ENCODE peak calls at places on chromosome 14, in six cellular contexts. B is aorta; V is CD4-positive, CD25-positive, alpha-beta regulatory T cell; Z is caudate nucleus; C is endodermal cell; K is mesendoderm. T is an unnamed sample.

GRCh38 chr14:67411820-67412421 is at the start of gene PLEK2:
- DNase-seq in B (peak), V (peak), Z (no peak), C (no peak), K (no peak), T (no peak)

GRCh38 chr14:66496911-66497310 is 10.7 kb downstream of the CCDC196 start:
- DNase-seq in B (no peak), V (peak), Z (no peak), C (no peak), K (no peak), T (no peak)

GRCh38 chr14:21171128-21171527 is 15.3 kb upstream of the OR5AU1 start:
- DNase-seq in B (no peak), V (no peak), Z (no peak), C (no peak), K (no peak), T (no peak)

GRCh38 chr14:79417961-79418360 is 793.3 kb downstream of the DIO2 start:
- DNase-seq in B (no peak), V (no peak), Z (no peak), C (no peak), K (no peak), T (no peak)

GRCh38 chr14:88791629-88792571 is 853 bp downstream of the EML5 start:
- DNase-seq in B (no peak), V (peak), Z (no peak), C (peak), K (peak), T (no peak)

GRCh38 chr14:101790232-101790631 is 28.7 kb downstream of the PPP2R5C start:
- DNase-seq in B (no peak), V (no peak), Z (no peak), C (no peak), K (no peak), T (no peak)

GRCh38 chr14:97280526-97280925 is 483.3 kb downstream of the VRK1 start:
- DNase-seq in B (no peak), V (no peak), Z (no peak), C (no peak), K (peak), T (no peak)

GRCh38 chr14:84225243-84225642 is 1304.7 kb upstream of the FLRT2 start:
- DNase-seq in B (no peak), V (no peak), Z (no peak), C (no peak), K (no peak), T (no peak)

GRCh38 chr14:99579077-99579836 is 24.8 kb downstream of the CCDC85C start:
- DNase-seq in B (no peak), V (no peak), Z (no peak), C (no peak), K (peak), T (no peak)

GRCh38 chr14:71261206-71261605 is 353.9 kb downstream of the PCNX1 start:
- DNase-seq in B (no peak), V (no peak), Z (no peak), C (no peak), K (peak), T (no peak)

GRCh38 chr14:21039585-21040369 is 2.4 kb upstream of the RNASE7 start:
- DNase-seq in B (no peak), V (peak), Z (no peak), C (peak), K (peak), T (peak)

GRCh38 chr14:52365071-52365470 is 51.0 kb downstream of the PTGER2 start:
- DNase-seq in B (no peak), V (no peak), Z (no peak), C (no peak), K (no peak), T (no peak)

GRCh38 chr14:25120261-25120660 is 70.3 kb upstream of the STXBP6 start:
- DNase-seq in B (no peak), V (no peak), Z (no peak), C (no peak), K (no peak), T (no peak)

GRCh38 chr14:102898776-102899515 is 23.5 kb upstream of the AMN start:
- DNase-seq in B (peak), V (no peak), Z (no peak), C (no peak), K (no peak), T (no peak)

GRCh38 chr14:30770376-30770775 is 104.0 kb upstream of the COCH start:
- DNase-seq in B (no peak), V (no peak), Z (no peak), C (no peak), K (no peak), T (no peak)

GRCh38 chr14:33765251-33765650 is 185.6 kb downstream of the EGLN3 start:
- DNase-seq in B (no peak), V (no peak), Z (no peak), C (peak), K (peak), T (no peak)

GRCh38 chr14:51609987-51610283 is 41.8 kb upstream of the FRMD6 start:
- DNase-seq in B (no peak), V (no peak), Z (no peak), C (no peak), K (no peak), T (no peak)

GRCh38 chr14:92525318-92526095 is 11.9 kb downstream of the RIN3 start:
- DNase-seq in B (no peak), V (no peak), Z (no peak), C (no peak), K (no peak), T (no peak)

GRCh38 chr14:104103061-104104005 is 17.8 kb downstream of the ASPG start:
- DNase-seq in B (peak), V (no peak), Z (no peak), C (peak), K (no peak), T (no peak)

GRCh38 chr14:43483415-43483814 is 1023.7 kb downstream of the FSCB start:
- DNase-seq in B (no peak), V (no peak), Z (no peak), C (no peak), K (no peak), T (no peak)

GRCh38 chr14:26598081-26598671 is 343 bp upstream of the NOVA1 start:
- DNase-seq in B (peak), V (no peak), Z (peak), C (peak), K (peak), T (peak)

GRCh38 chr14:24565766-24566165 is 10.3 kb downstream of the CTSG start:
- DNase-seq in B (no peak), V (no peak), Z (no peak), C (no peak), K (no peak), T (no peak)

GRCh38 chr14:102066041-102066451 is 20.8 kb downstream of the HSP90AA1 start:
- DNase-seq in B (peak), V (no peak), Z (no peak), C (no peak), K (no peak), T (no peak)

GRCh38 chr14:24086193-24086955 is 7.7 kb upstream of the PCK2 start:
- DNase-seq in B (peak), V (no peak), Z (no peak), C (no peak), K (peak), T (no peak)

GRCh38 chr14:61726772-61727658 is 31.7 kb downstream of the HIF1A start:
- DNase-seq in B (no peak), V (no peak), Z (no peak), C (no peak), K (no peak), T (no peak)

GRCh38 chr14:21133896-21134295 is 22.0 kb downstream of the OR5AU1 start:
- DNase-seq in B (no peak), V (no peak), Z (no peak), C (no peak), K (peak), T (no peak)

GRCh38 chr14:20327005-20327869 is 5.8 kb downstream of the CCNB1IP1 start:
- DNase-seq in B (no peak), V (peak), Z (no peak), C (no peak), K (peak), T (peak)

GRCh38 chr14:71119075-71119474 is 211.8 kb downstream of the PCNX1 start:
- DNase-seq in B (no peak), V (no peak), Z (no peak), C (no peak), K (no peak), T (no peak)

GRCh38 chr14:99564256-99564902 is 39.6 kb downstream of the CCDC85C start:
- DNase-seq in B (no peak), V (no peak), Z (no peak), C (no peak), K (no peak), T (peak)

GRCh38 chr14:76776306-76777251 is 15.3 kb downstream of the VASH1 start:
- DNase-seq in B (peak), V (no peak), Z (no peak), C (peak), K (peak), T (no peak)

DNA sequence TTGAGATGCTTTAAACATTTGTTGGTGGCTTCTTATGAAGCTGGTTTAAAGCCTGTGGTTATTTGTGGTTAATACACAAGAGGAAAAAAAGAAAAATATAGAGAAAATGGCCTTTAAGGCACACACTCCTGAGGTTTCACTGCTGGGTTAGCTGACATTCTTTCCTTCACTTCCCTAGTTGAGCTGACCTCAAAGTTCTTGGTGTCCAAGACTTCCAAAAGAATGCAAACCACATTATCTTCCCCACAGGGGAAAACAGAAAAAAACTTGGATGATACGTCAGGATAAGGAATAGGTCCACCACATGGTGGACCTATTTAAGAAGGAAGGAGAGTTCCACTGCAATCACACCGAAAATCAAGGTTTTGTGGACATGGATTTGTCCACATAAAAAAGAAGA is 94.3 kb downstream of the SLC25A21 start:
- DNase-seq in B (no peak), V (no peak), Z (no peak), C (no peak), K (no peak), T (no peak)
- H3K27ac ChIP-seq in B (no peak), V (no peak), Z (no peak), C (no peak), K (no peak), T (no peak)

DNA sequence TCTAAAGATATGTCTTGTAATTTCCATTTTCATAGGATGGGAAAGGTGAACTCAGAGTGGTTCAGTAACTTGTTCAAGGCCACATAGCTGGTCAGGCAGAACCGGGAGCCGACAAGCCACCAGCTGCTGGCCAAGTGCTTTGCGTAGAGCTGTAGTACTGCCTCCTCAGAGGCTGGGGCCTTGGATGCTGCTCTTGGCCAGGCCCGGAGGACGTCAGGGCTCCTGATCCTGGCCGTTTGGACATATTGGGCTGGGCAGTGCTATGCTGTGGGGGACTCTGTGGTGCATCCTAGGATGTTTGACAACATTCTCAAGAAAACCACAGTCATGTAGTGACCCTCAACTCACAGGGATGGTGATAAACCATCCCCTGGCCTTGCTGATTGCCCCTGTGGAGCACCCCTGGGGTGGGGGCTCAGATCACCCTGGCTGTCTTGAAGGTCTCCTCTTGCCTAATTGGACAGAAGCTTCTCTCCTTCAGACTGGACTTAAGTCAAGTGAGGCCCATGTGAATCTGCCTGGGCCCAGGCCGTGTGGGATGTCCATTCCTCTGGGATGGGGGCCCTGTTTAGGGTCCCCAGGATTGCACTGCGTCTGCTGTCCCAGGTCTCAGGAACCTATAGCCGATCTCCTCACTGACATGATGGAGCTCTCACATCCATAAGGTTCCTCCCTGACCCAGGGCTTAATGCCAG is 20.4 kb downstream of the SERPINA1 start:
- DNase-seq in B (no peak), V (no peak), Z (no peak), C (no peak), K (no peak), T (no peak)
- H3K27ac ChIP-seq in B (no peak), V (no peak), Z (no peak), C (no peak), K (no peak), T (no peak)

GRCh38 chr14:75454963-75455546 is 27.2 kb downstream of the JDP2 start:
- DNase-seq in B (peak), V (no peak), Z (no peak), C (peak), K (peak), T (peak)
- H3K27ac ChIP-seq in B (no peak), V (no peak), Z (no peak), C (no peak), K (no peak), T (peak)

GRCh38 chr14:68563256-68564131 is 229.4 kb downstream of the ZFP36L1 start:
- DNase-seq in B (no peak), V (no peak), Z (no peak), C (no peak), K (no peak), T (no peak)

GRCh38 chr14:68562911-68563255 is 230.0 kb downstream of the ZFP36L1 start:
- DNase-seq in B (no peak), V (no peak), Z (no peak), C (no peak), K (no peak), T (no peak)

GRCh38 chr14:68564236-68564825 is 228.5 kb downstream of the ZFP36L1 start:
- DNase-seq in B (no peak), V (no peak), Z (no peak), C (peak), K (peak), T (no peak)

GRCh38 chr14:68559949-68560348 is 232.9 kb downstream of the ZFP36L1 start:
- DNase-seq in B (no peak), V (no peak), Z (no peak), C (no peak), K (no peak), T (no peak)

DNA sequence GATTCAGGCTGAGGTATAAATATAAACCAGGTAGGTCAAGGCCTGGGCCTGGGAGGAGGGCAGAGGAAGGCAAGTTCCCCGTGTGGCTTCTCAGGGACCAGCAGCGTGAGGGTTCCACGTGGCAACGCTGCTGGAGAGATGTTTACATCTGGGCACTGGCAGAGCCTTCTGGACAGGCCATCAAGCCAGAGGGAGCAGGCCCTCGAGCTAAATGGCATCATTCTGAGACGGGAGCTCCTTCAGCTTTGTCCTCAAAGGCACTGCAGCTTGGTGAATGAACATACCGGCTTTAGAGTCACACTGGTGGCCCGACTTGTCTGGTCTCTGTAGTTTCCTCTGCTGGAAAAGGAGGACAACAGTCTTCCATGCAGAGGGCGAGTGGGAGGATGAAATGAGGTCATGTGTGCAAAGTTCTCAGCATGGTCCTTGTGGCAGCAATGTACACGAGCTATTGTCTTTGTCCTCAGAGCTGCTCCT is 231.3 kb downstream of the ZFP36L1 start:
- DNase-seq in B (no peak), V (no peak), Z (no peak), C (no peak), K (no peak), T (no peak)
- H3K27ac ChIP-seq in B (no peak), V (no peak), Z (no peak), C (peak), K (no peak), T (peak)

GRCh38 chr14:91385227-91385626 is 32.4 kb downstream of the CCDC88C start:
- DNase-seq in B (no peak), V (no peak), Z (no peak), C (peak), K (no peak), T (no peak)

GRCh38 chr14:91381801-91382670 is 35.6 kb downstream of the CCDC88C start:
- DNase-seq in B (no peak), V (no peak), Z (no peak), C (no peak), K (no peak), T (no peak)

GRCh38 chr14:91383439-91383838 is 34.2 kb downstream of the CCDC88C start:
- DNase-seq in B (no peak), V (no peak), Z (no peak), C (no peak), K (no peak), T (no peak)

GRCh38 chr14:91380610-91381371 is 36.8 kb downstream of the CCDC88C start:
- DNase-seq in B (no peak), V (no peak), Z (no peak), C (no peak), K (no peak), T (no peak)

GRCh38 chr14:91382712-91383111 is 34.9 kb downstream of the CCDC88C start:
- DNase-seq in B (no peak), V (no peak), Z (no peak), C (no peak), K (no peak), T (no peak)
- H3K27ac ChIP-seq in B (no peak), V (peak), Z (peak), C (no peak), K (no peak), T (no peak)

GRCh38 chr14:105315211-105315721 is 718 bp downstream of the PACS2 start:
- DNase-seq in B (no peak), V (peak), Z (no peak), C (peak), K (peak), T (no peak)

GRCh38 chr14:105316563-105316941 is 2.0 kb downstream of the PACS2 start:
- DNase-seq in B (no peak), V (no peak), Z (no peak), C (no peak), K (no peak), T (no peak)

GRCh38 chr14:105315941-105316562 is 1.5 kb downstream of the PACS2 start:
- DNase-seq in B (no peak), V (no peak), Z (no peak), C (peak), K (no peak), T (no peak)

GRCh38 chr14:105317546-105317945 is 3.0 kb downstream of the PACS2 start:
- DNase-seq in B (no peak), V (no peak), Z (no peak), C (no peak), K (no peak), T (no peak)

DNA sequence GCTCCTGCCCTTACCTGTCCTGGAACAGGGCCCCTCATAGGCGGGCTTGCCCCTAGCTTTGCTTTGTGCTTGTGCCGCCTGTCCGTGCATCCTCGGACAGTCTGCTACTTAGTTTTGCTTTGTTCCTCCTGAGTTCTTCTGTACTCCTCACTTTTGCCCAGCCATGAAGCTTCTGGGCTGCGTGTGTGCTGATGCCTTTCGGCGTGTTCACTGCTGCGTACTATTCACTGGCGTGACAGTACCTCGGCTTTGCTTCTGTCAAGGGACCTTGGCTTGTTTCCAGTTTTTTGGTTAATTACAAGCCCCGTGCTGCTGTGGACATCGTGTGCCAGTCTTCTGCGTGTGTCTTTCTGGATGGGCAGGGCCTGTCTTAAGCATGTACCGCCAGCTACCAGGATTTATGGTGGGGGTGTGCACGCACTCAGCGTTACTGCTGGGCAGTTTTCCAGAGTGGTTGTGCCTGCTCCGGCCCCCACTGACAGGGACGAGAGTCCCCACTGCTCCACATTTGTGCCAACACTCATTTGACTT is 2.5 kb downstream of the PACS2 start:
- DNase-seq in B (no peak), V (no peak), Z (no peak), C (no peak), K (no peak), T (no peak)
- H3K27ac ChIP-seq in B (no peak), V (no peak), Z (peak), C (no peak), K (no peak), T (peak)

DNA sequence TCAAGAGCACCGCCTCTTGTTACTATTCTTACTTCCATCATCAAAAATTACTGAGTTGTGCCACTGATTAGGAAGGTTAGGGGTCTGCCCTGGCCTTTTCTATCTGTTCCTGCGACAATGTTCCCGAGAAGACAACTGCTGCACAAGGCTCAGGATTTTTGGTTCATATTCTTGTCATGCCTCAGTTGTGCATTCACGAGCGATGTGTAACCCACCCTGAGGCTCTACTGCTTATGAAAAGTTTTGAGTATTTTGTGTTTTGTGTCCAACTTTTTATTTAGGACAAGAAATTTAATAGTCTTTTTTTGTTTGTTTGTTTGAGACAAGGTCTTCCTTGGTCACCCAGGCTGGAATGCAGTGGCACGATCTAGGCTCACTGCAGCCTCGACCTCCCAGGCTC is 23.1 kb upstream of the LGALS3 start:
- DNase-seq in B (no peak), V (no peak), Z (no peak), C (no peak), K (no peak), T (no peak)
- H3K27ac ChIP-seq in B (peak), V (no peak), Z (no peak), C (no peak), K (no peak), T (peak)

GRCh38 chr14:68927089-68927488 is 52.0 kb downstream of the ACTN1 start:
- DNase-seq in B (no peak), V (no peak), Z (no peak), C (no peak), K (no peak), T (no peak)
- H3K27ac ChIP-seq in B (no peak), V (no peak), Z (no peak), C (no peak), K (no peak), T (no peak)